ENCODE peak calls at places on chromosome 19, in four cellular contexts. T is dorsolateral prefrontal cortex, O is fibroblast of mammary gland, D is GM23338. X is an unnamed sample.

GRCh38 chr19:12544401-12544876 is 6.8 kb downstream of the ZNF564 start:
- DNase-seq in T (no peak), O (peak), D (no peak), X (no peak)

GRCh38 chr19:38224014-38224862 is at the start of gene DPF1:
- DNase-seq in T (peak), O (peak), D (peak), X (peak)

GRCh38 chr19:55418185-55418584 is 10.6 kb upstream of the UBE2S start:
- DNase-seq in T (no peak), O (peak), D (peak), X (peak)

GRCh38 chr19:41064974-41065569 is 23.2 kb upstream of the CYP2A13 start:
- DNase-seq in T (no peak), O (peak), D (peak), X (no peak)

GRCh38 chr19:38557205-38557799 is 60.5 kb downstream of the MAP4K1 start:
- DNase-seq in T (no peak), O (no peak), D (no peak), X (no peak)

GRCh38 chr19:31448221-31448657 is 99.0 kb upstream of the TSHZ3 start:
- DNase-seq in T (no peak), O (peak), D (no peak), X (no peak)

GRCh38 chr19:47260476-47260875 is 4.2 kb downstream of the CCDC9 start:
- DNase-seq in T (no peak), O (no peak), D (no peak), X (no peak)

GRCh38 chr19:37902668-37903067 is 3.7 kb downstream of the WDR87 start:
- DNase-seq in T (peak), O (peak), D (peak), X (peak)

GRCh38 chr19:45419396-45419795 is 4.3 kb downstream of the ERCC1 start:
- DNase-seq in T (no peak), O (no peak), D (no peak), X (no peak)

GRCh38 chr19:11984986-11985385 is 20.1 kb downstream of the ZNF763 start:
- DNase-seq in T (no peak), O (no peak), D (peak), X (peak)

GRCh38 chr19:55223291-55224037 is 5.1 kb downstream of the TMEM86B start:
- DNase-seq in T (no peak), O (no peak), D (no peak), X (no peak)

GRCh38 chr19:7595466-7596133 is at the start of gene CAMSAP3:
- DNase-seq in T (no peak), O (peak), D (peak), X (peak)

GRCh38 chr19:2050349-2050990 is 574 bp downstream of the MKNK2 start:
- DNase-seq in T (no peak), O (no peak), D (no peak), X (no peak)

GRCh38 chr19:7109678-7110289 is 40.3 kb downstream of the ZNF557 start:
- DNase-seq in T (no peak), O (no peak), D (peak), X (no peak)

GRCh38 chr19:54373781-54374266 is 9.1 kb upstream of the LAIR1 start:
- DNase-seq in T (no peak), O (no peak), D (no peak), X (no peak)

GRCh38 chr19:16025108-16026101 is 50.9 kb upstream of the TPM4 start:
- DNase-seq in T (no peak), O (peak), D (peak), X (no peak)

GRCh38 chr19:46471116-46471733 is at the start of gene PNMA8A:
- DNase-seq in T (peak), O (peak), D (peak), X (peak)

GRCh38 chr19:39293394-39293793 is 2.8 kb upstream of the IFNL1 start:
- DNase-seq in T (no peak), O (no peak), D (no peak), X (no peak)

DNA sequence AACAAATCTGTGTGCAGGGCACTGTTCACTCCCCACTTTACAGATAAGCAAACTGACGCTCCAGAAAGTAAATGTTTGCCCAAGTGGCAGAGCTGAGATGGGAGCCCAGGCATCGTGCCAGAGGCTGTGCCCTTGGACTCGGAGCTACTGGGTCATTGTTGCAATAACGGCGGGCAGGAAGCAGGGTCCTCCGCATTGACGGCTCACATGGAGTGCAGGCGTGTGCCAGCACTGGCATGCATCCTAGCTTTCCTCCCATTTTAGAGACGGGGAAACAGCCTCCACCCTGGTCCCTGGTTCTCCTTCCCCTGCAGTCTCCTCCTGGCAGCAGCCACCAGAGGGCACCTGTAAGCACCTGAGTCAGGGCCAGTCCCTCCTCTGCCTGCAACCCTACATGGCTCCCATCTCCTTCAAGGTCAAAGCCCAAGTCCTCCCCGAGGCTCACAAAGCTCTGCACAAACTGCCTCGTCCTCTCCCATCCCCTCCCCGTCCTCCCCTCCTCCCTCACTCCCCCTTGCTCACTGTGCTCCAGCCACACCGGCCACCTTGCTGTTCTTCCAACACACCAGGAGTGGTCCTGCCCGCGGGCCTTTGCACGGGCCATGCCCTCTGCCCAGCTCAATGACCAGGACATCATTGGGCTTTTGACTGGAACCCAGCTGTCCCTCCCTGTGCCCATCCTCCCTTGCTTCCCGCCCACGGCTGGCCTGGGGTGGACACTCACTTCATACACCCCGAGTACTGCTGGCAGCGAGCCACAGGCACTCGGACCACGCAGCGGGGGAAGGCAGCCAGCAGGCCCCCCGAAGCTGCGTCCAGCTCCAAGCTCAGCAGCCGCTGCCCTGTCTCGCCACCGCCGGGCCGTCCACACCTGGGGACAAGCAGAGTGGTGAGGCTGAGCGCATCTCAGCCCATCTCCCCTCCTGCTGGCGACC is 7.7 kb upstream of the LRG1 start:
- DNase-seq in T (no peak), O (no peak), D (no peak), X (no peak)
- TF ChIP-seq CTCF in T (no peak), O (peak), D (peak), X (peak)

DNA sequence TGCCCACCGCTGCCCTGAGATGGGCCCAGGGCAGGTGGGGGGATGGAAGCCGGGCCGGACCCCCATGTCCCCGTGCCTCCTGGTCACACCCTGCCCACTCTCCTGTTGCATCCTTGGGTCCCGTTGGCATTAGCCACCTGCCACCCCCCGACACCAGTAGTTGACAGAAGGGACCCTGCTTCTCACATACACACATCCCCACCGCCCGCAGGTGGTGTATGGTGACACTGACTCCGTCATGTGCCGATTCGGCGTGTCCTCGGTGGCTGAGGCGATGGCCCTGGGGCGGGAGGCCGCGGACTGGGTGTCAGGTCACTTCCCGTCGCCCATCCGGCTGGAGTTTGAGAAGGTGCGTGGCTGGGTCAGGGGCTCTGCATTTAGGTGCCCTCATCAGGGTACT is 5.2 kb upstream of the SPIB start:
- DNase-seq in T (no peak), O (no peak), D (no peak), X (no peak)
- TF ChIP-seq CTCF in T (no peak), O (no peak), D (no peak), X (no peak)

GRCh38 chr19:51439021-51439465 is 19.2 kb downstream of the SIGLEC8 start:
- DNase-seq in T (no peak), O (peak), D (peak), X (no peak)
- TF ChIP-seq CTCF in T (peak), O (peak), D (peak), X (peak)

DNA sequence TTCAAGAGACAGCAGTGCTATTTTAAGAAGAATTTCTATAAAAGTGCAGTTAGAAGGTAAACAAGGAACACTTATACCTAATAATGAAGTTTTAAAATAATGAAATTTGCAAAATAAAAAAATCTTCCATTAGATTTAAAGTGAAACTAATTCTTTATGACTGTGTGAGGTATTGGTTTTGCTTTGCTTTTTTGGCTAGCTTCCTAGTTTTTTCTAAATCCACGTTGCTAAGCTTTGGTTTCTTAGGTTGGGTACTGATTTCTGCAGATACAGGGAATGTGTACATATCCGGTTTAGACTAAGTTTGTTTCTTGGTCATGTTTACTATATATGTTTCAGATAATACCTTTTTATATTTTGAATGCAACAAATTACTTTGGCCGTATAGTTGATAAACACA is 59.8 kb downstream of the SLC7A9 start:
- DNase-seq in T (no peak), O (no peak), D (no peak), X (no peak)
- TF ChIP-seq CTCF in T (no peak), O (no peak), D (no peak), X (no peak)

DNA sequence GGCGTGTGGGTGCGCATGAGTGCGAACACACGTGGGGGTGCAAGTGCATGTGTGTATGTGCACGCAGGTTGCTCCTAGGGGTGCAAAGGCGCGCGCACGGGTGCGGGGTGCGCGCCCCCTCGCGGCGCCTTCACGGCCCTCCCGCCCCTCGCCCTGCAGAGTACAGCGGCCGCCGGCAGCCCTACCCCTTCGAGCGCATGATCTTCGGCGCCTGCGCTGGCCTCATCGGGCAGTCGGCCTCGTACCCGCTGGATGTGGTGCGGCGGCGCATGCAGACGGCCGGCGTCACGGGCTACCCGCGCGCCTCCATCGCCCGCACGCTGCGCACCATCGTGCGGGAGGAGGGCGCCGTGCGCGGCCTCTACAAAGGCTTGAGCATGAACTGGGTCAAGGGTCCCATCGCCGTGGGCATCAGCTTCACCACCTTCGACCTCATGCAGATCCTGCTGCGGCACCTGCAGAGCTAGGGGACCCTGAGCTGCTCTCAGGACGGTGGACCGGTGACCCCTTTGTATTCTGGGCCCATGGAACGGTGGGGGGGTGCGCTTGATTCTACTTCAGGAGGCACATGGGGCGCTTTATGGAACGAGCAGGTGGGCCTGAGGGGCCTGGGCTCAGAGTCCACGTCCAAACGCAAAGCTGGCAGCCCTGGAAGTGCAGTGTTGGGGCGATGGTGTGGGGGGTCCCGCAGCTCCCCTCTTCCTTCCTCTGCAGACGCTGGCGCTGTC is 27.7 kb downstream of the TMEM161A start:
- DNase-seq in T (no peak), O (no peak), D (peak), X (peak)
- TF ChIP-seq CTCF in T (peak), O (no peak), D (peak), X (peak)

GRCh38 chr19:18414504-18415176 is 4.6 kb upstream of the SSBP4 start:
- DNase-seq in T (no peak), O (no peak), D (peak), X (no peak)

GRCh38 chr19:18408053-18408476 is 10.6 kb upstream of the LRRC25 start:
- DNase-seq in T (no peak), O (no peak), D (peak), X (no peak)

GRCh38 chr19:18416778-18417249 is 2.4 kb upstream of the SSBP4 start:
- DNase-seq in T (peak), O (peak), D (peak), X (peak)

GRCh38 chr19:18415177-18415867 is 3.9 kb upstream of the SSBP4 start:
- DNase-seq in T (no peak), O (peak), D (no peak), X (no peak)

DNA sequence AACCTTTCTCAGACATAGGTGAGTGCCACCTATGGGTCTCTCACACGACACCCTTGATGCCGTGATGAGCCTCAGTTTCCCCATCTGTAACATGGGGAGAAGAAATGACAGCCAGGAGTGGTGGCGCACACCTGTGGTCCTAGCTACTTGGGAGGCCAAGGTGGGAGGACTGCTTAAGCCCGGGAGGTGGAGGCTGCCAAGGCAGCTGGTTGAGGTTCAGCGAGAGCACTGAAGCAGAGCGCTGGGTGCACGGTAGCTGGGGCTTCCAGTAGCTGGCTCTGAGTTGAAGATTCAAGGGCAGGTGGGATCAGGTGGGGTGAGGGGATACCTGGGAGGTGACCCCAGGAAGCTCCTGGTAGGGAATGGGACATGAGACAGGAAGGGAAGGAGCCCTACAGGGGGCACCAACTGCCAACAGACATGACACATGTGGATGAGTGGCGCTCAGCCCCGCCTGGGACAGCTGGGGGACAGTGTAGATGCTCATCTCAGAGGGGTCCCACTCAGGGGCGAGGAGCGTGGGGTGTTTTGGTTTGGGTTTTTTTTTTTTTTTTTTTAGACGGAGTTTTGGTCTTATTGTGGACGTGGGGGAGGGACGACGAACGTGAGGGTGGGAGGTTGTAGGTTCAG is 6.5 kb upstream of the SSBP4 start:
- DNase-seq in T (no peak), O (no peak), D (peak), X (no peak)
- TF ChIP-seq CTCF in T (no peak), O (no peak), D (peak), X (no peak)

DNA sequence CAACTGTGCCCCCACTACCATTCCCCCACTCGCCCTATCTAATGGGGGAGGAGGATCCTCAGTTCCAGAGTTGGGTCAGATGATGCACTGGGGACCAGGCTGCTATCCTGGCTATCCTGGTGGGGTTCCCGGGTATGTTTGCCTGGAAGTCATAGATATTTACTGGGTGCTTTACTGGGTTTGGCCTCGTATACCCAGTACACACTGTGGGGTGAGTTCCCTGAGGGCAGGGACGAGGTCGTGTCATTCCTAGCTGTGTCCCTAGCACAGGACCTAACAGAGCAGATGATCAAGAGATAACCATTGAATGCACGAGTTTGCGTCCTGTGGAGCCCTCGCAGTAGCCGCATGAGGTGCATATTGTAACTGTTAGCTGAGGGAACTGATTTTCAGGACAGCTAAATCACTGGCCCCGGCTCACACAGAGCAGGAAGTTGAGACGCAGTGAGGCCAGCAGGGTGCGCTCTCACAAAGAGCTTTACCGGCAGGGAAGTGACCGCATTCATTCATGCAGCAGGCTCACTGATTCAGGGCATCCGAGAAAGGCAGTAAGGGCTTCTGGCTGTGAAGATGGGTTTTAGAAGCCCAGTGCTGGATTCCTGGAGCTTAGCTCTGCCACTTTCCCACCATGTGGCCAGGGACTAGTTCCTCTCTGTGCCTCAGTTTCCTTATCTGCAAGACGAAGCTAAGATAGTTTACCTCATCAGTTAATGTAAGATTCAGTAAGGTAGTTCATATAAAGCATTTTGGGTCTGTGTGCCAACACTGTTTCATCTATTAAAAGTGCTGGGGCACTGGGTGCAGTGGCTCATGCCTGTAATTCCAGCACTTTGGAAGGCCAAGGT is 6.0 kb downstream of the RUVBL2 start:
- DNase-seq in T (no peak), O (peak), D (peak), X (peak)
- TF ChIP-seq CTCF in T (peak), O (peak), D (peak), X (peak)